ENCODE peak calls at places on chromosomes 1 and 21, in four cellular contexts. One of them, this sample, is unnamed.

GRCh38 chr21:42690586-42690985 is 37.2 kb downstream of the PDE9A start:
- DNase-seq in neural progenitor cell: no peak
- DNase-seq in retinal pigment epithelial cell: no peak
- DNase-seq in PC-9: no peak
- DNase-seq in this sample: no peak

GRCh38 chr1:98035587-98035986 is 114.8 kb upstream of the DPYD start:
- DNase-seq in neural progenitor cell: no peak
- DNase-seq in retinal pigment epithelial cell: peak
- DNase-seq in PC-9: no peak
- DNase-seq in this sample: no peak

GRCh38 chr1:11198851-11199628 is 9.9 kb downstream of the ANGPTL7 start:
- DNase-seq in neural progenitor cell: no peak
- DNase-seq in retinal pigment epithelial cell: no peak
- DNase-seq in PC-9: no peak
- DNase-seq in this sample: no peak

GRCh38 chr1:243903904-243904303 is 53.9 kb upstream of the AKT3 start:
- DNase-seq in neural progenitor cell: peak
- DNase-seq in retinal pigment epithelial cell: no peak
- DNase-seq in PC-9: no peak
- DNase-seq in this sample: peak

GRCh38 chr1:43799656-43800629 is 92.6 kb downstream of the ST3GAL3 start:
- DNase-seq in neural progenitor cell: peak
- DNase-seq in retinal pigment epithelial cell: no peak
- DNase-seq in PC-9: no peak
- DNase-seq in this sample: no peak

GRCh38 chr1:226355679-226356583 is 47.0 kb upstream of the LIN9 start:
- DNase-seq in neural progenitor cell: no peak
- DNase-seq in retinal pigment epithelial cell: no peak
- DNase-seq in PC-9: no peak
- DNase-seq in this sample: no peak

GRCh38 chr1:231493421-231494185 is 34.9 kb upstream of the TSNAX start:
- DNase-seq in neural progenitor cell: no peak
- DNase-seq in retinal pigment epithelial cell: no peak
- DNase-seq in PC-9: no peak
- DNase-seq in this sample: no peak

GRCh38 chr1:73701816-73702215 is 496.2 kb downstream of the LRRIQ3 start:
- DNase-seq in neural progenitor cell: no peak
- DNase-seq in retinal pigment epithelial cell: no peak
- DNase-seq in PC-9: no peak
- DNase-seq in this sample: no peak

GRCh38 chr1:162632234-162632666 is at the start of gene DDR2:
- DNase-seq in neural progenitor cell: no peak
- DNase-seq in retinal pigment epithelial cell: no peak
- DNase-seq in PC-9: no peak
- DNase-seq in this sample: no peak

GRCh38 chr21:36948686-36949085 is 17.8 kb downstream of the HLCS start:
- DNase-seq in neural progenitor cell: no peak
- DNase-seq in retinal pigment epithelial cell: no peak
- DNase-seq in PC-9: no peak
- DNase-seq in this sample: no peak

GRCh38 chr1:111736548-111737215 is 2.5 kb downstream of the INKA2 start:
- DNase-seq in neural progenitor cell: peak
- DNase-seq in retinal pigment epithelial cell: no peak
- DNase-seq in PC-9: no peak
- DNase-seq in this sample: no peak

GRCh38 chr1:112637257-112638108 is 17.9 kb downstream of the CAPZA1 start:
- DNase-seq in neural progenitor cell: no peak
- DNase-seq in retinal pigment epithelial cell: no peak
- DNase-seq in PC-9: peak
- DNase-seq in this sample: peak

GRCh38 chr21:40846057-40846456 is 901 bp downstream of the DSCAM start:
- DNase-seq in neural progenitor cell: no peak
- DNase-seq in retinal pigment epithelial cell: no peak
- DNase-seq in PC-9: no peak
- DNase-seq in this sample: no peak

GRCh38 chr1:240765732-240766363 is 153.9 kb upstream of the GREM2 start:
- DNase-seq in neural progenitor cell: peak
- DNase-seq in retinal pigment epithelial cell: peak
- DNase-seq in PC-9: peak
- DNase-seq in this sample: no peak

GRCh38 chr1:15343729-15344128 is 66.0 kb upstream of the EFHD2 start:
- DNase-seq in neural progenitor cell: peak
- DNase-seq in retinal pigment epithelial cell: no peak
- DNase-seq in PC-9: no peak
- DNase-seq in this sample: no peak

GRCh38 chr1:15346356-15347030 is 63.2 kb upstream of the EFHD2 start:
- DNase-seq in neural progenitor cell: no peak
- DNase-seq in retinal pigment epithelial cell: no peak
- DNase-seq in PC-9: peak
- DNase-seq in this sample: no peak

GRCh38 chr1:15344380-15344779 is 65.3 kb upstream of the EFHD2 start:
- DNase-seq in neural progenitor cell: no peak
- DNase-seq in retinal pigment epithelial cell: no peak
- DNase-seq in PC-9: no peak
- DNase-seq in this sample: no peak

GRCh38 chr1:15345711-15346355 is 63.9 kb upstream of the EFHD2 start:
- DNase-seq in neural progenitor cell: no peak
- DNase-seq in retinal pigment epithelial cell: no peak
- DNase-seq in PC-9: peak
- DNase-seq in this sample: no peak

GRCh38 chr1:15344800-15345710 is 64.6 kb upstream of the EFHD2 start:
- DNase-seq in neural progenitor cell: no peak
- DNase-seq in retinal pigment epithelial cell: no peak
- DNase-seq in PC-9: no peak
- DNase-seq in this sample: no peak
- H3K4me3 ChIP-seq in neural progenitor cell: no peak
- H3K4me3 ChIP-seq in retinal pigment epithelial cell: no peak
- H3K4me3 ChIP-seq in PC-9: no peak
- H3K4me3 ChIP-seq in this sample: no peak

GRCh38 chr1:229086091-229086490 is 184.8 kb upstream of the RAB4A start:
- DNase-seq in neural progenitor cell: no peak
- DNase-seq in retinal pigment epithelial cell: no peak
- DNase-seq in PC-9: no peak
- DNase-seq in this sample: no peak
- TF ChIP-seq CTCF in neural progenitor cell: no peak
- TF ChIP-seq CTCF in retinal pigment epithelial cell: no peak
- TF ChIP-seq CTCF in PC-9: no peak
- TF ChIP-seq CTCF in this sample: no peak

GRCh38 chr1:178916448-178917174 is 45.7 kb upstream of the ANGPTL1 start:
- DNase-seq in neural progenitor cell: no peak
- DNase-seq in retinal pigment epithelial cell: no peak
- DNase-seq in PC-9: no peak
- DNase-seq in this sample: no peak
- H3K4me3 ChIP-seq in neural progenitor cell: no peak
- H3K4me3 ChIP-seq in retinal pigment epithelial cell: no peak
- H3K4me3 ChIP-seq in PC-9: no peak
- H3K4me3 ChIP-seq in this sample: no peak

GRCh38 chr1:151457911-151458882 is 1.1 kb downstream of the POGZ start:
- DNase-seq in neural progenitor cell: peak
- DNase-seq in retinal pigment epithelial cell: no peak
- DNase-seq in PC-9: peak
- DNase-seq in this sample: peak
- TF ChIP-seq CTCF in neural progenitor cell: no peak
- TF ChIP-seq CTCF in retinal pigment epithelial cell: no peak
- TF ChIP-seq CTCF in PC-9: no peak
- TF ChIP-seq CTCF in this sample: no peak

This sample was measured in LNCaP clone FGC.